ENCODE peak calls at places on chromosomes 11 and 22, in seven cellular contexts. P is LoVo; R is activated gamma-delta T cell treated with Interleukin-2 at 50 U/mL for 16 hours; M is stimulated activated effector memory CD8-positive, alpha-beta T cell treated with anti-CD3 and anti-CD28 coated beads, Interleukin-12 subunit alpha, Interleukin-12 subunit beta, amount 100 ng/mL, for 72 hours; U is NCI-H2081; B is HEK293T; X is non-pigmented ciliary epithelial cell. E is an unnamed sample.

GRCh38 chr11:68750197-68750987 is 928 bp downstream of the TESMIN start:
- DNase-seq in P (no peak), R (peak), B (no peak), U (no peak), M (peak), X (no peak), E (no peak)

GRCh38 chr11:132111341-132111740 is 740.9 kb downstream of the NTM start:
- DNase-seq in P (no peak), X (no peak), R (no peak), U (no peak), M (no peak), B (no peak), E (no peak)

GRCh38 chr11:64220271-64220670 is 5.7 kb downstream of the TRPT1 start:
- DNase-seq in P (no peak), X (no peak), U (no peak), R (no peak), M (no peak), B (no peak), E (no peak)

GRCh38 chr11:17992916-17993315 is 19.9 kb downstream of the SERGEF start:
- DNase-seq in U (no peak), M (no peak), X (no peak), B (no peak), R (no peak), P (no peak), E (peak)

GRCh38 chr22:27075891-27076290 is 418.5 kb downstream of the MIAT start:
- DNase-seq in U (no peak), P (no peak), R (no peak), M (no peak), B (no peak), X (no peak), E (no peak)

GRCh38 chr11:88345408-88345807 is 7.9 kb upstream of the CTSC start:
- DNase-seq in U (no peak), X (no peak), P (no peak), R (no peak), M (no peak), B (no peak), E (no peak)

GRCh38 chr11:43969543-43969942 is 27.1 kb downstream of the C11orf96 start:
- DNase-seq in P (no peak), U (peak), M (no peak), B (no peak), X (no peak), R (no peak), E (no peak)

GRCh38 chr11:102449651-102450570 is 2.7 kb downstream of the TMEM123 start:
- DNase-seq in U (no peak), X (no peak), P (no peak), B (no peak), R (no peak), M (no peak), E (no peak)

GRCh38 chr22:36258750-36259619 is 6.1 kb downstream of the APOL1 start:
- DNase-seq in P (no peak), B (no peak), M (no peak), R (no peak), U (no peak), X (no peak), E (no peak)

GRCh38 chr11:576791-577610 is 731 bp downstream of the PHRF1 start:
- DNase-seq in U (no peak), R (no peak), B (no peak), X (no peak), M (no peak), P (no peak), E (no peak)

GRCh38 chr11:58957922-58958321 is 18.6 kb downstream of the GLYATL1 start:
- DNase-seq in P (no peak), M (no peak), U (no peak), B (no peak), R (no peak), X (no peak), E (no peak)

GRCh38 chr11:11449327-11449726 is 96.3 kb upstream of the CSNK2A3 start:
- DNase-seq in R (no peak), U (no peak), X (no peak), B (no peak), M (no peak), P (no peak), E (no peak)

GRCh38 chr11:48116843-48117242 is 99.8 kb upstream of the OR4B1 start:
- DNase-seq in M (no peak), P (no peak), B (no peak), U (no peak), X (no peak), R (no peak), E (no peak)

GRCh38 chr22:38282397-38282796 is 9.6 kb upstream of the TMEM184B start:
- DNase-seq in M (no peak), X (no peak), U (no peak), R (no peak), B (no peak), P (no peak), E (no peak)

GRCh38 chr11:126146454-126147192 is 64.8 kb downstream of the RPUSD4 start:
- DNase-seq in X (no peak), P (no peak), U (peak), R (no peak), M (no peak), B (peak), E (peak)

GRCh38 chr11:59144579-59145345 is 2.1 kb downstream of the FAM111A start:
- DNase-seq in X (peak), P (peak), U (peak), M (peak), B (no peak), R (peak), E (no peak)

GRCh38 chr11:108286369-108286768 is 63.5 kb downstream of the ATM start:
- DNase-seq in M (no peak), B (no peak), P (no peak), R (no peak), U (no peak), X (no peak), E (no peak)

GRCh38 chr22:40450651-40451050 is 80.3 kb downstream of the SGSM3 start:
- DNase-seq in X (no peak), U (no peak), M (no peak), B (no peak), P (no peak), R (no peak), E (no peak)

GRCh38 chr11:120180571-120181445 is 30.0 kb upstream of the OAF start:
- DNase-seq in X (no peak), P (no peak), M (no peak), R (no peak), B (no peak), U (no peak), E (peak)

GRCh38 chr11:121503056-121503455 is 50.3 kb upstream of the SORL1-AS1 start:
- DNase-seq in P (no peak), U (no peak), B (no peak), M (no peak), R (no peak), X (no peak), E (no peak)

GRCh38 chr11:114080219-114080618 is 20.7 kb downstream of the ZBTB16 start:
- DNase-seq in R (peak), B (no peak), P (no peak), M (no peak), X (no peak), U (no peak), E (no peak)